ENCODE peak calls at places on chromosomes 4 and X, in seven cellular contexts. One of them, this sample, is unnamed.

GRCh38 chr4:2255501-2256155 is 6.3 kb downstream of the MXD4 start:
- DNase-seq in AG10803: no peak
- DNase-seq in AG09309: no peak
- DNase-seq in stimulated activated CD8-positive, alpha-beta memory T cell treated with anti-CD3 and anti-CD28 coated beads, Interleukin-4, amount 100 ng/mL, for 4 hours: no peak
- DNase-seq in mucosa of descending colon: peak
- DNase-seq in NCI-H1930: no peak
- DNase-seq in EH: no peak
- DNase-seq in this sample: no peak

GRCh38 chr4:8495803-8496202 is 55.2 kb downstream of the TRMT44 start:
- DNase-seq in AG10803: no peak
- DNase-seq in AG09309: no peak
- DNase-seq in stimulated activated CD8-positive, alpha-beta memory T cell treated with anti-CD3 and anti-CD28 coated beads, Interleukin-4, amount 100 ng/mL, for 4 hours: no peak
- DNase-seq in mucosa of descending colon: no peak
- DNase-seq in NCI-H1930: no peak
- DNase-seq in EH: peak
- DNase-seq in this sample: no peak

GRCh38 chr4:2333356-2333841 is 71.5 kb upstream of the MXD4 start:
- DNase-seq in AG10803: no peak
- DNase-seq in AG09309: no peak
- DNase-seq in stimulated activated CD8-positive, alpha-beta memory T cell treated with anti-CD3 and anti-CD28 coated beads, Interleukin-4, amount 100 ng/mL, for 4 hours: no peak
- DNase-seq in mucosa of descending colon: peak
- DNase-seq in NCI-H1930: no peak
- DNase-seq in EH: no peak
- DNase-seq in this sample: no peak

GRCh38 chrX:20320461-20321159 is 53.9 kb upstream of the RPS6KA3 start:
- DNase-seq in AG10803: no peak
- DNase-seq in AG09309: no peak
- DNase-seq in stimulated activated CD8-positive, alpha-beta memory T cell treated with anti-CD3 and anti-CD28 coated beads, Interleukin-4, amount 100 ng/mL, for 4 hours: no peak
- DNase-seq in mucosa of descending colon: no peak
- DNase-seq in NCI-H1930: no peak
- DNase-seq in EH: no peak
- DNase-seq in this sample: no peak

GRCh38 chrX:2451456-2452316 is 49.1 kb downstream of the DHRSX start:
- DNase-seq in AG10803: peak
- DNase-seq in AG09309: no peak
- DNase-seq in stimulated activated CD8-positive, alpha-beta memory T cell treated with anti-CD3 and anti-CD28 coated beads, Interleukin-4, amount 100 ng/mL, for 4 hours: no peak
- DNase-seq in mucosa of descending colon: no peak
- DNase-seq in NCI-H1930: no peak
- DNase-seq in EH: peak
- DNase-seq in this sample: peak

GRCh38 chrX:54166915-54167314 is 16.1 kb downstream of the FAM120C start:
- DNase-seq in AG10803: peak
- DNase-seq in AG09309: no peak
- DNase-seq in stimulated activated CD8-positive, alpha-beta memory T cell treated with anti-CD3 and anti-CD28 coated beads, Interleukin-4, amount 100 ng/mL, for 4 hours: no peak
- DNase-seq in mucosa of descending colon: no peak
- DNase-seq in NCI-H1930: no peak
- DNase-seq in EH: peak
- DNase-seq in this sample: no peak

GRCh38 chr4:19993222-19993621 is 258.5 kb upstream of the SLIT2 start:
- DNase-seq in AG10803: peak
- DNase-seq in AG09309: no peak
- DNase-seq in stimulated activated CD8-positive, alpha-beta memory T cell treated with anti-CD3 and anti-CD28 coated beads, Interleukin-4, amount 100 ng/mL, for 4 hours: no peak
- DNase-seq in mucosa of descending colon: no peak
- DNase-seq in NCI-H1930: no peak
- DNase-seq in EH: peak
- DNase-seq in this sample: no peak

GRCh38 chrX:12330841-12331240 is 192.6 kb downstream of the FRMPD4 start:
- DNase-seq in AG10803: peak
- DNase-seq in AG09309: peak
- DNase-seq in stimulated activated CD8-positive, alpha-beta memory T cell treated with anti-CD3 and anti-CD28 coated beads, Interleukin-4, amount 100 ng/mL, for 4 hours: no peak
- DNase-seq in mucosa of descending colon: no peak
- DNase-seq in NCI-H1930: no peak
- DNase-seq in EH: peak
- DNase-seq in this sample: no peak

GRCh38 chrX:114272096-114272686 is 311.7 kb upstream of the HTR2C start:
- DNase-seq in AG10803: no peak
- DNase-seq in AG09309: no peak
- DNase-seq in stimulated activated CD8-positive, alpha-beta memory T cell treated with anti-CD3 and anti-CD28 coated beads, Interleukin-4, amount 100 ng/mL, for 4 hours: no peak
- DNase-seq in mucosa of descending colon: no peak
- DNase-seq in NCI-H1930: no peak
- DNase-seq in EH: no peak
- DNase-seq in this sample: no peak

GRCh38 chr4:163331629-163332360 is 601 bp downstream of the NPY1R start:
- DNase-seq in AG10803: peak
- DNase-seq in AG09309: no peak
- DNase-seq in stimulated activated CD8-positive, alpha-beta memory T cell treated with anti-CD3 and anti-CD28 coated beads, Interleukin-4, amount 100 ng/mL, for 4 hours: no peak
- DNase-seq in mucosa of descending colon: peak
- DNase-seq in NCI-H1930: no peak
- DNase-seq in EH: peak
- DNase-seq in this sample: no peak

GRCh38 chrX:139286342-139286741 is 244.2 kb upstream of the F9 start:
- DNase-seq in AG10803: no peak
- DNase-seq in AG09309: no peak
- DNase-seq in stimulated activated CD8-positive, alpha-beta memory T cell treated with anti-CD3 and anti-CD28 coated beads, Interleukin-4, amount 100 ng/mL, for 4 hours: no peak
- DNase-seq in mucosa of descending colon: no peak
- DNase-seq in NCI-H1930: no peak
- DNase-seq in EH: no peak
- DNase-seq in this sample: no peak

GRCh38 chrX:53990201-53990600 is 54.1 kb downstream of the PHF8 start:
- DNase-seq in AG10803: no peak
- DNase-seq in AG09309: no peak
- DNase-seq in stimulated activated CD8-positive, alpha-beta memory T cell treated with anti-CD3 and anti-CD28 coated beads, Interleukin-4, amount 100 ng/mL, for 4 hours: no peak
- DNase-seq in mucosa of descending colon: no peak
- DNase-seq in NCI-H1930: no peak
- DNase-seq in EH: peak
- DNase-seq in this sample: no peak

GRCh38 chr4:158769175-158769831 is 477 bp downstream of the FNIP2 start:
- DNase-seq in AG10803: peak
- DNase-seq in AG09309: no peak
- DNase-seq in stimulated activated CD8-positive, alpha-beta memory T cell treated with anti-CD3 and anti-CD28 coated beads, Interleukin-4, amount 100 ng/mL, for 4 hours: peak
- DNase-seq in mucosa of descending colon: peak
- DNase-seq in NCI-H1930: no peak
- DNase-seq in EH: peak
- DNase-seq in this sample: no peak

GRCh38 chr4:171813195-171813955 is at the start of gene GALNTL6:
- DNase-seq in AG10803: peak
- DNase-seq in AG09309: no peak
- DNase-seq in stimulated activated CD8-positive, alpha-beta memory T cell treated with anti-CD3 and anti-CD28 coated beads, Interleukin-4, amount 100 ng/mL, for 4 hours: no peak
- DNase-seq in mucosa of descending colon: no peak
- DNase-seq in NCI-H1930: peak
- DNase-seq in EH: peak
- DNase-seq in this sample: no peak

GRCh38 chr4:180028682-180029081 is 2214.5 kb upstream of the TENM3 start:
- DNase-seq in AG10803: no peak
- DNase-seq in AG09309: no peak
- DNase-seq in stimulated activated CD8-positive, alpha-beta memory T cell treated with anti-CD3 and anti-CD28 coated beads, Interleukin-4, amount 100 ng/mL, for 4 hours: no peak
- DNase-seq in mucosa of descending colon: no peak
- DNase-seq in NCI-H1930: no peak
- DNase-seq in EH: no peak
- DNase-seq in this sample: no peak

GRCh38 chrX:130051176-130051845 is 59.0 kb downstream of the ELF4 start:
- DNase-seq in AG10803: no peak
- DNase-seq in AG09309: no peak
- DNase-seq in stimulated activated CD8-positive, alpha-beta memory T cell treated with anti-CD3 and anti-CD28 coated beads, Interleukin-4, amount 100 ng/mL, for 4 hours: no peak
- DNase-seq in mucosa of descending colon: no peak
- DNase-seq in NCI-H1930: no peak
- DNase-seq in EH: no peak
- DNase-seq in this sample: no peak

GRCh38 chr4:88759039-88759631 is 61.5 kb upstream of the NAP1L5 start:
- DNase-seq in AG10803: peak
- DNase-seq in AG09309: peak
- DNase-seq in stimulated activated CD8-positive, alpha-beta memory T cell treated with anti-CD3 and anti-CD28 coated beads, Interleukin-4, amount 100 ng/mL, for 4 hours: no peak
- DNase-seq in mucosa of descending colon: no peak
- DNase-seq in NCI-H1930: no peak
- DNase-seq in EH: peak
- DNase-seq in this sample: peak

GRCh38 chr4:53804719-53805118 is 213.4 kb upstream of the LNX1 start:
- DNase-seq in AG10803: no peak
- DNase-seq in AG09309: no peak
- DNase-seq in stimulated activated CD8-positive, alpha-beta memory T cell treated with anti-CD3 and anti-CD28 coated beads, Interleukin-4, amount 100 ng/mL, for 4 hours: no peak
- DNase-seq in mucosa of descending colon: no peak
- DNase-seq in NCI-H1930: no peak
- DNase-seq in EH: peak
- DNase-seq in this sample: no peak

GRCh38 chr4:153488719-153489384 is 22.7 kb downstream of the TMEM131L start:
- DNase-seq in AG10803: no peak
- DNase-seq in AG09309: no peak
- DNase-seq in stimulated activated CD8-positive, alpha-beta memory T cell treated with anti-CD3 and anti-CD28 coated beads, Interleukin-4, amount 100 ng/mL, for 4 hours: no peak
- DNase-seq in mucosa of descending colon: no peak
- DNase-seq in NCI-H1930: no peak
- DNase-seq in EH: no peak
- DNase-seq in this sample: no peak

GRCh38 chr4:74794341-74794801 is at the start of gene BTC:
- DNase-seq in AG10803: no peak
- DNase-seq in AG09309: no peak
- DNase-seq in stimulated activated CD8-positive, alpha-beta memory T cell treated with anti-CD3 and anti-CD28 coated beads, Interleukin-4, amount 100 ng/mL, for 4 hours: no peak
- DNase-seq in mucosa of descending colon: peak
- DNase-seq in NCI-H1930: peak
- DNase-seq in EH: peak
- DNase-seq in this sample: no peak

GRCh38 chrX:68685722-68686683 is 38.5 kb downstream of the STARD8 start:
- DNase-seq in AG10803: peak
- DNase-seq in AG09309: no peak
- DNase-seq in stimulated activated CD8-positive, alpha-beta memory T cell treated with anti-CD3 and anti-CD28 coated beads, Interleukin-4, amount 100 ng/mL, for 4 hours: no peak
- DNase-seq in mucosa of descending colon: no peak
- DNase-seq in NCI-H1930: no peak
- DNase-seq in EH: peak
- DNase-seq in this sample: no peak

GRCh38 chrX:13791559-13791958 is 25.3 kb downstream of the GPM6B start:
- DNase-seq in AG10803: no peak
- DNase-seq in AG09309: no peak
- DNase-seq in stimulated activated CD8-positive, alpha-beta memory T cell treated with anti-CD3 and anti-CD28 coated beads, Interleukin-4, amount 100 ng/mL, for 4 hours: no peak
- DNase-seq in mucosa of descending colon: no peak
- DNase-seq in NCI-H1930: no peak
- DNase-seq in EH: no peak
- DNase-seq in this sample: no peak